ENCODE peak calls at places on chromosomes 3 and 15, in ten cellular contexts. F, Z, M, O, Y, V, H, L, Q and I are unnamed samples.

GRCh38 chr3:101216710-101217457 is 103.5 kb downstream of the IMPG2 start:
- DNase-seq in F (peak), Z (no peak), M (no peak), O (peak), Y (no peak), V (no peak), H (no peak), L (no peak), Q (peak), I (no peak)

GRCh38 chr3:34013818-34014576 is 215.6 kb downstream of the PDCD6IP start:
- DNase-seq in F (no peak), Z (no peak), M (no peak), O (no peak), Y (no peak), V (no peak), H (no peak), L (no peak), Q (no peak), I (no peak)

GRCh38 chr15:94229591-94230365 is 1.6 kb upstream of the MCTP2 start:
- DNase-seq in F (no peak), Z (no peak), M (no peak), O (no peak), Y (no peak), V (no peak), H (peak), L (no peak), Q (no peak), I (no peak)

GRCh38 chr3:193207290-193207689 is 33.7 kb upstream of the PLAAT1 start:
- DNase-seq in F (no peak), Z (no peak), M (no peak), O (no peak), Y (no peak), V (no peak), H (no peak), L (no peak), Q (no peak), I (peak)

GRCh38 chr3:98893740-98894139 is 7.8 kb downstream of the DCBLD2 start:
- DNase-seq in F (peak), Z (peak), M (no peak), O (no peak), Y (no peak), V (no peak), H (no peak), L (no peak), Q (no peak), I (no peak)

GRCh38 chr3:158770254-158771017 is 31.4 kb upstream of the MFSD1 start:
- DNase-seq in F (peak), Z (peak), M (no peak), O (peak), Y (no peak), V (no peak), H (no peak), L (no peak), Q (no peak), I (no peak)

GRCh38 chr15:25886498-25887140 is 23.5 kb upstream of the ATP10A start:
- DNase-seq in F (no peak), Z (no peak), M (no peak), O (no peak), Y (no peak), V (no peak), H (no peak), L (no peak), Q (no peak), I (no peak)

GRCh38 chr3:119494597-119494996 is 3.8 kb upstream of the TIMMDC1 start:
- DNase-seq in F (no peak), Z (no peak), M (no peak), O (no peak), Y (no peak), V (no peak), H (no peak), L (no peak), Q (no peak), I (no peak)

GRCh38 chr3:98779936-98780335 is 16.8 kb downstream of the ST3GAL6 start:
- DNase-seq in F (peak), Z (no peak), M (no peak), O (peak), Y (no peak), V (no peak), H (no peak), L (no peak), Q (no peak), I (no peak)

GRCh38 chr15:101803676-101804075 is 367 bp downstream of the OR4F6 start:
- DNase-seq in F (peak), Z (no peak), M (no peak), O (no peak), Y (no peak), V (no peak), H (no peak), L (no peak), Q (no peak), I (no peak)

GRCh38 chr3:176513604-176514003 is 683.7 kb downstream of the TBL1XR1 start:
- DNase-seq in F (no peak), Z (no peak), M (no peak), O (peak), Y (no peak), V (no peak), H (peak), L (no peak), Q (no peak), I (no peak)

GRCh38 chr3:87127286-87127685 is 99.8 kb upstream of the CHMP2B start:
- DNase-seq in F (no peak), Z (no peak), M (no peak), O (peak), Y (no peak), V (no peak), H (no peak), L (no peak), Q (no peak), I (no peak)

GRCh38 chr3:148366743-148367410 is 330.8 kb upstream of the AGTR1 start:
- DNase-seq in F (peak), Z (no peak), M (no peak), O (peak), Y (no peak), V (no peak), H (no peak), L (no peak), Q (no peak), I (no peak)

GRCh38 chr15:59611277-59612260 is at the start of gene GCNT3:
- DNase-seq in F (peak), Z (peak), M (peak), O (peak), Y (no peak), V (no peak), H (no peak), L (no peak), Q (no peak), I (peak)

GRCh38 chr3:32398531-32398930 is 6.9 kb downstream of the CMTM7 start:
- DNase-seq in F (no peak), Z (no peak), M (no peak), O (no peak), Y (no peak), V (no peak), H (no peak), L (peak), Q (no peak), I (no peak)

GRCh38 chr15:60381148-60381788 is 16.5 kb downstream of the ANXA2 start:
- DNase-seq in F (peak), Z (peak), M (no peak), O (no peak), Y (no peak), V (no peak), H (no peak), L (no peak), Q (no peak), I (no peak)

GRCh38 chr15:35912196-35912595 is 366.2 kb upstream of the DPH6 start:
- DNase-seq in F (peak), Z (no peak), M (no peak), O (peak), Y (no peak), V (no peak), H (no peak), L (no peak), Q (no peak), I (no peak)
- TF ChIP-seq CTCF in F (no peak), Z (peak), M (no peak), O (peak), Y (no peak), V (peak), H (no peak), L (no peak), Q (no peak), I (no peak)

DNA sequence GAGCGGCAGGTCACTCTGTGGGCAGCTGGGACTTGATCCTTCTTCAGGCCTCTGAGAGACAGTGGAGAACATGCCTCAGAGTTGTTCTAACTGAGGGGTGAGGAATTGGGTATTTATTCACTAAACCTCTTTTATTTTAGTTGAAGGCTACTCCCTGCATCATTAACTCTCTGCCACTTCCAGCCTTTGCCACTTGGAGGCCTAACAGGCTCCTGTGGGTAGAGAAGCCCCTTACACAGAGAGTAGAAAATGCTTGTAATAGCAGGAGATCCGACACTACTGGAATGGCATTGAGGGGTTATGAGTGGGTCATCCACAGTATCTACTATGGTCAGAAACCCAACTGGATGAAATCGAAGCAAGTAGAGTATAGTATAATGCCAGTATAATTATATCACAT is 81.7 kb downstream of the RYR3 start:
- DNase-seq in F (no peak), Z (no peak), M (no peak), O (no peak), Y (no peak), V (no peak), H (no peak), L (no peak), Q (no peak), I (no peak)
- TF ChIP-seq CTCF in F (no peak), Z (no peak), M (no peak), O (no peak), Y (no peak), V (no peak), H (no peak), L (no peak), Q (no peak), I (no peak)

GRCh38 chr3:10008588-10009344 is 17.5 kb upstream of the FANCD2 start:
- DNase-seq in F (peak), Z (peak), M (no peak), O (peak), Y (no peak), V (peak), H (peak), L (peak), Q (peak), I (peak)
- TF ChIP-seq CTCF in F (no peak), Z (no peak), M (no peak), O (no peak), Y (no peak), V (no peak), H (no peak), L (no peak), Q (no peak), I (no peak)

GRCh38 chr3:128226794-128227399 is 73.6 kb downstream of the EEFSEC start:
- DNase-seq in F (peak), Z (peak), M (no peak), O (peak), Y (peak), V (peak), H (peak), L (no peak), Q (no peak), I (peak)
- TF ChIP-seq CTCF in F (peak), Z (peak), M (peak), O (peak), Y (peak), V (peak), H (peak), L (peak), Q (peak), I (peak)

GRCh38 chr3:44987318-44987717 is 11.3 kb downstream of the EXOSC7 start:
- DNase-seq in F (no peak), Z (no peak), M (no peak), O (no peak), Y (no peak), V (no peak), H (no peak), L (no peak), Q (no peak), I (no peak)

GRCh38 chr3:44989636-44990373 is 13.8 kb downstream of the EXOSC7 start:
- DNase-seq in F (no peak), Z (no peak), M (no peak), O (no peak), Y (no peak), V (no peak), H (no peak), L (no peak), Q (no peak), I (no peak)

GRCh38 chr3:44989141-44989540 is 13.1 kb downstream of the EXOSC7 start:
- DNase-seq in F (no peak), Z (no peak), M (no peak), O (no peak), Y (no peak), V (no peak), H (no peak), L (no peak), Q (no peak), I (no peak)

GRCh38 chr3:44991326-44991725 is 15.3 kb downstream of the EXOSC7 start:
- DNase-seq in F (no peak), Z (no peak), M (no peak), O (no peak), Y (no peak), V (no peak), H (no peak), L (no peak), Q (no peak), I (no peak)

GRCh38 chr3:44988073-44988472 is 12.0 kb downstream of the EXOSC7 start:
- DNase-seq in F (no peak), Z (peak), M (no peak), O (peak), Y (no peak), V (no peak), H (peak), L (no peak), Q (no peak), I (no peak)
- TF ChIP-seq CTCF in F (peak), Z (peak), M (peak), O (peak), Y (peak), V (peak), H (peak), L (peak), Q (peak), I (peak)

GRCh38 chr15:70466305-70466704 is 297.1 kb downstream of the UACA start:
- DNase-seq in F (no peak), Z (no peak), M (no peak), O (no peak), Y (no peak), V (no peak), H (no peak), L (no peak), Q (no peak), I (no peak)

GRCh38 chr15:70469182-70469581 is 294.2 kb downstream of the UACA start:
- DNase-seq in F (no peak), Z (no peak), M (no peak), O (no peak), Y (no peak), V (no peak), H (no peak), L (no peak), Q (no peak), I (no peak)

GRCh38 chr15:70465812-70466211 is 297.5 kb downstream of the UACA start:
- DNase-seq in F (no peak), Z (no peak), M (no peak), O (no peak), Y (no peak), V (no peak), H (no peak), L (no peak), Q (no peak), I (no peak)

GRCh38 chr15:70469651-70470555 is 293.5 kb downstream of the UACA start:
- DNase-seq in F (no peak), Z (no peak), M (no peak), O (no peak), Y (no peak), V (no peak), H (no peak), L (no peak), Q (no peak), I (no peak)

DNA sequence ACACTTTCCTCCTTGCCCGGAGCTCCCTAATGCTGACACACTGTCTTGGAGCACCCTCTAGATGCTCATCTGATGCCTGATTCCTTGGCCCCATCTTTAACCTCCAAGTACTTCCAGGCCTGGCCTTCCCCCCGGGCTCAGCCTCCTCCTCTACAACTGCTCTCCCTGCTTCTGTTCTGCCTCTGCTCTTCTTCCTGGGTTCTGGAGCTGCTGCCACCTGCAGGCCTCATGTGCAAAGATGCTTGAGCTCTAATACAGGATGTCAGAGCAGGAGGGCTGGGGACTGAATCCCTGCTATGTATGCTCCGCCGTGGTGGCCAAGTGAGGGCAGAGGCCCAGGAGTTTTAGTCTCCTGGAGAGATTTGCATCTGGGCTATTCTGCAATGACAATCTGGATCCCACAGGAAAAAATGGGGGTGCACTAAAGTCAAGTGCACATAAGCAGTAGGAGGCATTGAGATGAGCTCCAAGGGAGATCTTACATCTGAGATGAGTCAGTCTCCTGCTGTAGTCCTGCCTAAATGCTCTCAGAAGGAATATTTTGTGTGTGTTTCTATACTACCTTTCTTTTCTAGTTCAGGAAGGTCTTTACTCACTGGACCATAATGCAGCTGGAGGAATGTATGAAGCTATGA is 296.3 kb downstream of the UACA start:
- DNase-seq in F (peak), Z (no peak), M (no peak), O (peak), Y (no peak), V (peak), H (peak), L (no peak), Q (no peak), I (peak)
- TF ChIP-seq CTCF in F (peak), Z (peak), M (peak), O (peak), Y (peak), V (peak), H (peak), L (peak), Q (peak), I (peak)